ENCODE peak calls at places on chromosomes 16 and 17, in nine cellular contexts. One of them, this sample, is unnamed.
A peak's percentile ranks its signal among the peaks of the same experiment; 100 is the strongest.

GRCh38 chr16:88387177-88387576 is 4.4 kb downstream of the ZNF469 start:
- DNase-seq in HepG2: no peak
- DNase-seq in IMR-90: peak; percentile 50
- DNase-seq in endothelial cell of umbilical vein: no peak
- DNase-seq in breast epithelium: no peak
- DNase-seq in NB4: no peak
- DNase-seq in body of pancreas: no peak
- DNase-seq in right lobe of liver: no peak
- DNase-seq in uterus: no peak
- DNase-seq in this sample: no peak

GRCh38 chr17:28552201-28552999 is at the start of gene UNC119:
- DNase-seq in uterus: peak; percentile 79
- DNase-seq in breast epithelium: peak; percentile 71
- DNase-seq in IMR-90: peak; percentile 46
- DNase-seq in HepG2: peak; percentile 38
- DNase-seq in endothelial cell of umbilical vein: peak; percentile 60
- DNase-seq in body of pancreas: peak; percentile 79
- DNase-seq in NB4: peak; percentile 84
- DNase-seq in right lobe of liver: peak; percentile 88
- DNase-seq in this sample: peak; percentile 73

GRCh38 chr17:41959336-41960095 is 7.1 kb upstream of the CNP start:
- DNase-seq in HepG2: peak; percentile 85
- DNase-seq in uterus: no peak
- DNase-seq in endothelial cell of umbilical vein: peak; percentile 36
- DNase-seq in right lobe of liver: no peak
- DNase-seq in NB4: peak; percentile 90
- DNase-seq in IMR-90: peak; percentile 66
- DNase-seq in breast epithelium: no peak
- DNase-seq in body of pancreas: peak; percentile 66
- DNase-seq in this sample: no peak

GRCh38 chr16:65384441-65384840 is 262.6 kb upstream of the CDH11 start:
- DNase-seq in endothelial cell of umbilical vein: peak; percentile 3
- DNase-seq in breast epithelium: no peak
- DNase-seq in IMR-90: no peak
- DNase-seq in HepG2: no peak
- DNase-seq in body of pancreas: no peak
- DNase-seq in uterus: no peak
- DNase-seq in right lobe of liver: no peak
- DNase-seq in NB4: peak; percentile 7
- DNase-seq in this sample: no peak

GRCh38 chr17:73952498-73953205 is 250.8 kb upstream of the RPL38 start:
- DNase-seq in right lobe of liver: no peak
- DNase-seq in breast epithelium: no peak
- DNase-seq in NB4: peak; percentile 83
- DNase-seq in body of pancreas: peak; percentile 25
- DNase-seq in uterus: no peak
- DNase-seq in IMR-90: no peak
- DNase-seq in HepG2: no peak
- DNase-seq in endothelial cell of umbilical vein: no peak
- DNase-seq in this sample: no peak

GRCh38 chr17:79748296-79749099 is 17.8 kb downstream of the ENPP7 start:
- DNase-seq in HepG2: no peak
- DNase-seq in breast epithelium: no peak
- DNase-seq in right lobe of liver: no peak
- DNase-seq in IMR-90: no peak
- DNase-seq in body of pancreas: no peak
- DNase-seq in endothelial cell of umbilical vein: no peak
- DNase-seq in NB4: no peak
- DNase-seq in uterus: no peak
- DNase-seq in this sample: no peak

GRCh38 chr17:34562387-34562786 is 17.0 kb upstream of the TMEM132E start:
- DNase-seq in HepG2: no peak
- DNase-seq in body of pancreas: no peak
- DNase-seq in IMR-90: no peak
- DNase-seq in uterus: no peak
- DNase-seq in endothelial cell of umbilical vein: no peak
- DNase-seq in NB4: no peak
- DNase-seq in breast epithelium: no peak
- DNase-seq in right lobe of liver: no peak
- DNase-seq in this sample: no peak

GRCh38 chr17:7351665-7352558 is at the start of gene KCTD11:
- DNase-seq in right lobe of liver: peak; percentile 93
- DNase-seq in endothelial cell of umbilical vein: peak; percentile 76
- DNase-seq in IMR-90: peak; percentile 88
- DNase-seq in uterus: peak; percentile 93
- DNase-seq in breast epithelium: peak; percentile 93
- DNase-seq in NB4: peak; percentile 80
- DNase-seq in body of pancreas: peak; percentile 94
- DNase-seq in HepG2: peak; percentile 73
- DNase-seq in this sample: peak; percentile 92

GRCh38 chr16:56401482-56401881 is 23.9 kb downstream of the AMFR start:
- DNase-seq in uterus: no peak
- DNase-seq in body of pancreas: no peak
- DNase-seq in endothelial cell of umbilical vein: no peak
- DNase-seq in breast epithelium: no peak
- DNase-seq in HepG2: peak; percentile 42
- DNase-seq in NB4: peak; percentile 17
- DNase-seq in right lobe of liver: no peak
- DNase-seq in IMR-90: no peak
- DNase-seq in this sample: no peak

GRCh38 chr17:3533752-3534151 is 23.9 kb downstream of the TRPV3 start:
- DNase-seq in uterus: no peak
- DNase-seq in body of pancreas: no peak
- DNase-seq in endothelial cell of umbilical vein: no peak
- DNase-seq in right lobe of liver: no peak
- DNase-seq in IMR-90: no peak
- DNase-seq in breast epithelium: no peak
- DNase-seq in NB4: no peak
- DNase-seq in HepG2: no peak
- DNase-seq in this sample: no peak

GRCh38 chr17:3536736-3537135 is 20.9 kb downstream of the TRPV3 start:
- DNase-seq in body of pancreas: no peak
- DNase-seq in endothelial cell of umbilical vein: no peak
- DNase-seq in right lobe of liver: no peak
- DNase-seq in uterus: no peak
- DNase-seq in breast epithelium: no peak
- DNase-seq in NB4: no peak
- DNase-seq in IMR-90: no peak
- DNase-seq in HepG2: no peak
- DNase-seq in this sample: no peak

GRCh38 chr17:3534881-3535252 is 22.7 kb downstream of the TRPV3 start:
- DNase-seq in endothelial cell of umbilical vein: no peak
- DNase-seq in HepG2: no peak
- DNase-seq in NB4: no peak
- DNase-seq in right lobe of liver: no peak
- DNase-seq in body of pancreas: no peak
- DNase-seq in uterus: no peak
- DNase-seq in IMR-90: peak; percentile 10
- DNase-seq in breast epithelium: no peak
- DNase-seq in this sample: no peak

GRCh38 chr17:3532859-3533142 is 24.8 kb downstream of the TRPV3 start:
- DNase-seq in right lobe of liver: no peak
- DNase-seq in body of pancreas: no peak
- DNase-seq in uterus: no peak
- DNase-seq in endothelial cell of umbilical vein: no peak
- DNase-seq in breast epithelium: no peak
- DNase-seq in HepG2: no peak
- DNase-seq in NB4: no peak
- DNase-seq in IMR-90: no peak
- DNase-seq in this sample: no peak

DNA sequence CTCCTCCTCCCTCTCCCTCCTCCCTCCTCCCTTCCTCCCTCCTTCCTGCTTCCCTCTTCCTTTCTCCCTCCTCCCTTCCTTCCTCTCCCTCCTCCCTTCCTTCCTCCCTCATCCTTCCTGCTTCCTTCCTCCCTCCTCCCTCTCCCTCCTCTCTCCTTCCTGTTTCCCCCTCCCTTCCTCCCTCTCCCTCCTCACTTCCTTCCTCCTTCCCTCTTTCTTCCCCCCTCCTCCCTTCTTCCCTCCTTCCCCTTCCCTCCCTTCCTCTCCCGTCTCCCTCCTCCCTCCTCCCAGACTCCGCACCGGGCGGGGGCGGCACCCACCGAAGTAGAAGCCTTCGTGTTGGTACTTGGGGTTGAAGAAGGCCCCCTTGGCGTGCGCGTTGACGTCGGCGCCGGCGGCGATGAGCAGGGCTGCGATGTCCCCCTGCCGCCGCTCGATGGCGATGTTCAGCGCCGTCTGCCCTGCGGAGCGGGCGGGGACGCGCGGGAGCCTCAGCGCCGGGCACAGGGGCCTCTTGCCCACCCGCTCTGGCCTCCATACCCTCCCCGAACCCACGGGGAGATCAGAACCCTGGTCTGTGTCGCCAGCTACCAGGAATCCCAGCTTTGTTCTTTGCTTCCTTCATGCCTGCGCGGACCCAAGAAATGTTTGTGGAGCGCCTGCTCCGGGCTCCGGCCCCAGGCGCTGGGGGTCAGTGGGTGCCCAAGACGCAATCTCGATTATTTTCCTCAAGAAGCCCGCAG is 22.2 kb downstream of the TRPV3 start:
- DNase-seq in breast epithelium: no peak
- DNase-seq in NB4: peak; percentile 40
- DNase-seq in uterus: peak; percentile 74
- DNase-seq in right lobe of liver: no peak
- DNase-seq in body of pancreas: peak; percentile 25
- DNase-seq in endothelial cell of umbilical vein: peak; percentile 27
- DNase-seq in HepG2: no peak
- DNase-seq in IMR-90: peak; percentile 62
- DNase-seq in this sample: no peak
- TF ChIP-seq POLR2A in breast epithelium: no peak
- TF ChIP-seq POLR2A in NB4: no peak
- TF ChIP-seq POLR2A in uterus: no peak
- TF ChIP-seq POLR2A in right lobe of liver: no peak
- TF ChIP-seq POLR2A in body of pancreas: no peak
- TF ChIP-seq POLR2A in endothelial cell of umbilical vein: no peak
- TF ChIP-seq POLR2A in HepG2: no peak
- TF ChIP-seq POLR2A in IMR-90: no peak
- TF ChIP-seq POLR2A in this sample: no peak

DNA sequence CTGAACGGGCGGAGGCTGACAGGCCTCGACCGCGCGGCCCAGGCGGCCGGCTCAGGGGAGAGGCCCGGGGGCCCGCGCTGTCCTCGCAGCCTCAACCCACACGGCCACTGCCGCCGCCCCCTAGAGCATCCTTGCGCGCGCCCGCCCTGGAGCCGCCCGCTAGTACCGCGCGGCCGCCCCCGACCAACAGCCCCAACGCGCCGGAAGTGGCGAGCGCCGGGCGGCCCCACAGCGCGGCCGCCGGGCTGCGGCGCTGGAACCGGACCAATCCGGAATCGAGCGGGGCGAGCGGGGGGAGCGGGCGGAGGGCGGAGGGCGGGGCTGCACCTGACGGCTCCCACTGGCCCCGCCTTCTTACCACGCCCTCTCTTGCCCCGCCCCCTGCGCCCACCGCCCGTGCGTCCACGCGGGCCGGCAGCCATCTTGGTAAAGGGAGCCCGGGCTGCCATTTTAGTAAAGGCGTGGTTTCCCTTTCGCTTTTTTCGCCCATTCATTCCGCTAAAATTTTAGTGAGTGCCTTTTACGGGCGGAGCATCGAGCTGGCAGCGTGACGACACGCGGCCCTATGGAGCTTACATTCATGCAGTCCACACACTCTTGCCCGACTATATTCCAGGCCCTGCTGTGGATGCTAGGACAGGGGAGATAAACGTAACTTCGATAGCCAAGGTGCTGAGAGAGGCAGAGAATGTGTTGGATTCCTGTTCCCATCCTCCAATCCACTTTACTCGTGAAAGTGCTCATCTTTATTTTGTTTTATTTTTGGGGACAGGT is at the start of gene XPO6:
- DNase-seq in body of pancreas: peak; percentile 96
- DNase-seq in HepG2: peak; percentile 86
- DNase-seq in right lobe of liver: peak; percentile 98
- DNase-seq in NB4: peak; percentile 94
- DNase-seq in breast epithelium: peak; percentile 97
- DNase-seq in uterus: peak; percentile 96
- DNase-seq in IMR-90: peak; percentile 89
- DNase-seq in endothelial cell of umbilical vein: peak; percentile 91
- DNase-seq in this sample: peak; percentile 96
- TF ChIP-seq POLR2A in body of pancreas: peak; percentile 26
- TF ChIP-seq POLR2A in HepG2: peak; percentile 60
- TF ChIP-seq POLR2A in right lobe of liver: peak; percentile 84
- TF ChIP-seq POLR2A in NB4: peak; percentile 57
- TF ChIP-seq POLR2A in breast epithelium: no peak
- TF ChIP-seq POLR2A in uterus: peak; percentile 34
- TF ChIP-seq POLR2A in IMR-90: peak; percentile 72
- TF ChIP-seq POLR2A in endothelial cell of umbilical vein: peak; percentile 72
- TF ChIP-seq POLR2A in this sample: peak; percentile 63

DNA sequence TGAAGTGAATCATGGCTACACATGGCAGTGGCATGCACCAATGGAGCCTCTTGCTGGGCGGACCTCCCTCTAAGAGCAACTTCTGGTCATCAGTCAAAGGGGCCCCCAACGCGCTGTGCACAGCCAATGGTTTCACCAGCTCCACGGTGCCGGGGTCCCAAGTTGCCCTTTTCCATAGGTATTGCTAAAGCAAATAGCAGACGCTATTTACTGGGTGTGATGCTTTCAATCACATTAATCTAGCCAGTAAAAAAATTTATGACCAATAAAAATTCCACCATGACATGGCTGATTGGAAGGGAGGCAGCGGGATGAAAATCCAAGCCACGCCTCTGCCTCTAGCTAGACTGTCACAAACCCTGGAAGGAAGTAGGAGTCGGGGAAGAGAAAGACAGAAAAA is 680.3 kb upstream of the SOX9 start:
- DNase-seq in endothelial cell of umbilical vein: no peak
- DNase-seq in right lobe of liver: no peak
- DNase-seq in IMR-90: peak; percentile 15
- DNase-seq in NB4: no peak
- DNase-seq in breast epithelium: no peak
- DNase-seq in HepG2: no peak
- DNase-seq in body of pancreas: no peak
- DNase-seq in uterus: no peak
- DNase-seq in this sample: no peak
- TF ChIP-seq POLR2A in endothelial cell of umbilical vein: no peak
- TF ChIP-seq POLR2A in right lobe of liver: no peak
- TF ChIP-seq POLR2A in IMR-90: no peak
- TF ChIP-seq POLR2A in NB4: no peak
- TF ChIP-seq POLR2A in breast epithelium: no peak
- TF ChIP-seq POLR2A in HepG2: no peak
- TF ChIP-seq POLR2A in body of pancreas: no peak
- TF ChIP-seq POLR2A in uterus: no peak
- TF ChIP-seq POLR2A in this sample: no peak

GRCh38 chr16:74698220-74698619 is 2.4 kb downstream of the MLKL start:
- DNase-seq in body of pancreas: no peak
- DNase-seq in IMR-90: peak; percentile 8
- DNase-seq in breast epithelium: no peak
- DNase-seq in HepG2: no peak
- DNase-seq in endothelial cell of umbilical vein: peak; percentile 13
- DNase-seq in right lobe of liver: no peak
- DNase-seq in uterus: no peak
- DNase-seq in NB4: peak; percentile 37
- DNase-seq in this sample: no peak

GRCh38 chr16:74695450-74696422 is 4.9 kb downstream of the MLKL start:
- DNase-seq in body of pancreas: peak; percentile 93
- DNase-seq in uterus: peak; percentile 76
- DNase-seq in NB4: peak; percentile 82
- DNase-seq in IMR-90: peak; percentile 93
- DNase-seq in HepG2: peak; percentile 96
- DNase-seq in right lobe of liver: peak; percentile 91
- DNase-seq in endothelial cell of umbilical vein: peak; percentile 92
- DNase-seq in breast epithelium: peak; percentile 61
- DNase-seq in this sample: peak; percentile 69

GRCh38 chr16:74699666-74700065 is 996 bp downstream of the MLKL start:
- DNase-seq in NB4: peak; percentile 50
- DNase-seq in uterus: no peak
- DNase-seq in body of pancreas: no peak
- DNase-seq in right lobe of liver: no peak
- DNase-seq in IMR-90: no peak
- DNase-seq in endothelial cell of umbilical vein: no peak
- DNase-seq in HepG2: no peak
- DNase-seq in breast epithelium: no peak
- DNase-seq in this sample: no peak

GRCh38 chr16:74700206-74701040 is at the start of gene MLKL:
- DNase-seq in NB4: peak; percentile 92
- DNase-seq in body of pancreas: peak; percentile 76
- DNase-seq in breast epithelium: no peak
- DNase-seq in uterus: peak; percentile 23
- DNase-seq in right lobe of liver: peak; percentile 74
- DNase-seq in endothelial cell of umbilical vein: peak; percentile 69
- DNase-seq in IMR-90: peak; percentile 26
- DNase-seq in HepG2: peak; percentile 62
- DNase-seq in this sample: peak; percentile 29
- TF ChIP-seq POLR2A in NB4: peak; percentile 57
- TF ChIP-seq POLR2A in body of pancreas: peak; percentile 81
- TF ChIP-seq POLR2A in breast epithelium: no peak
- TF ChIP-seq POLR2A in uterus: peak; percentile 31
- TF ChIP-seq POLR2A in right lobe of liver: peak; percentile 82
- TF ChIP-seq POLR2A in endothelial cell of umbilical vein: peak; percentile 75
- TF ChIP-seq POLR2A in IMR-90: peak; percentile 20
- TF ChIP-seq POLR2A in HepG2: peak; percentile 89
- TF ChIP-seq POLR2A in this sample: peak; percentile 48

This sample was measured in prostate gland.